ENCODE peak calls at places on chromosomes 13 and 19, in nine cellular contexts. One of them, this sample, is unnamed.

GRCh38 chr19:55537741-55538111 is 793 bp upstream of the SBK2 start:
- DNase-seq in OCI-LY7: no peak
- DNase-seq in spleen: no peak
- DNase-seq in naive thymus-derived CD4-positive, alpha-beta T cell: no peak
- DNase-seq in stomach: no peak
- DNase-seq in adrenal gland: no peak
- DNase-seq in transverse colon: no peak
- DNase-seq in IMR-90: peak
- DNase-seq in fibroblast of lung: peak
- DNase-seq in this sample: no peak

GRCh38 chr13:45863716-45864590 is 12.4 kb upstream of the SIAH3 start:
- DNase-seq in OCI-LY7: no peak
- DNase-seq in spleen: no peak
- DNase-seq in naive thymus-derived CD4-positive, alpha-beta T cell: no peak
- DNase-seq in stomach: no peak
- DNase-seq in adrenal gland: no peak
- DNase-seq in transverse colon: no peak
- DNase-seq in IMR-90: no peak
- DNase-seq in fibroblast of lung: no peak
- DNase-seq in this sample: no peak

GRCh38 chr13:112171570-112171965 is 104.6 kb downstream of the SOX1 start:
- DNase-seq in OCI-LY7: no peak
- DNase-seq in spleen: no peak
- DNase-seq in naive thymus-derived CD4-positive, alpha-beta T cell: no peak
- DNase-seq in stomach: no peak
- DNase-seq in adrenal gland: no peak
- DNase-seq in transverse colon: no peak
- DNase-seq in IMR-90: no peak
- DNase-seq in fibroblast of lung: no peak
- DNase-seq in this sample: no peak

GRCh38 chr13:84366484-84366883 is 484.2 kb upstream of the SLITRK1 start:
- DNase-seq in OCI-LY7: no peak
- DNase-seq in spleen: no peak
- DNase-seq in naive thymus-derived CD4-positive, alpha-beta T cell: no peak
- DNase-seq in stomach: no peak
- DNase-seq in adrenal gland: no peak
- DNase-seq in transverse colon: no peak
- DNase-seq in IMR-90: peak
- DNase-seq in fibroblast of lung: peak
- DNase-seq in this sample: no peak

GRCh38 chr13:113364371-113364932 is 522 bp upstream of the GRTP1 start:
- DNase-seq in OCI-LY7: no peak
- DNase-seq in spleen: no peak
- DNase-seq in naive thymus-derived CD4-positive, alpha-beta T cell: no peak
- DNase-seq in stomach: no peak
- DNase-seq in adrenal gland: peak
- DNase-seq in transverse colon: peak
- DNase-seq in IMR-90: no peak
- DNase-seq in fibroblast of lung: no peak
- DNase-seq in this sample: no peak

GRCh38 chr13:29081036-29081435 is 260.9 kb downstream of the MTUS2 start:
- DNase-seq in OCI-LY7: peak
- DNase-seq in spleen: no peak
- DNase-seq in naive thymus-derived CD4-positive, alpha-beta T cell: no peak
- DNase-seq in stomach: no peak
- DNase-seq in adrenal gland: no peak
- DNase-seq in transverse colon: no peak
- DNase-seq in IMR-90: no peak
- DNase-seq in fibroblast of lung: no peak
- DNase-seq in this sample: no peak

GRCh38 chr19:36489920-36490415 is 607 bp upstream of the ZNF566 start:
- DNase-seq in OCI-LY7: peak
- DNase-seq in spleen: peak
- DNase-seq in naive thymus-derived CD4-positive, alpha-beta T cell: no peak
- DNase-seq in stomach: peak
- DNase-seq in adrenal gland: peak
- DNase-seq in transverse colon: peak
- DNase-seq in IMR-90: peak
- DNase-seq in fibroblast of lung: peak
- DNase-seq in this sample: no peak

GRCh38 chr19:36604656-36605100 is 435 bp upstream of the ZNF382 start:
- DNase-seq in OCI-LY7: no peak
- DNase-seq in spleen: peak
- DNase-seq in naive thymus-derived CD4-positive, alpha-beta T cell: peak
- DNase-seq in stomach: peak
- DNase-seq in adrenal gland: peak
- DNase-seq in transverse colon: peak
- DNase-seq in IMR-90: peak
- DNase-seq in fibroblast of lung: peak
- DNase-seq in this sample: peak

GRCh38 chr19:8505680-8506401 is 3.4 kb upstream of the PRAM1 start:
- DNase-seq in OCI-LY7: peak
- DNase-seq in spleen: peak
- DNase-seq in naive thymus-derived CD4-positive, alpha-beta T cell: peak
- DNase-seq in stomach: peak
- DNase-seq in adrenal gland: peak
- DNase-seq in transverse colon: peak
- DNase-seq in IMR-90: peak
- DNase-seq in fibroblast of lung: peak
- DNase-seq in this sample: peak

GRCh38 chr13:45718063-45718462 is 15.9 kb downstream of the CBY2 start:
- DNase-seq in OCI-LY7: peak
- DNase-seq in spleen: no peak
- DNase-seq in naive thymus-derived CD4-positive, alpha-beta T cell: no peak
- DNase-seq in stomach: no peak
- DNase-seq in adrenal gland: no peak
- DNase-seq in transverse colon: no peak
- DNase-seq in IMR-90: peak
- DNase-seq in fibroblast of lung: peak
- DNase-seq in this sample: no peak

GRCh38 chr19:12996542-12997094 is 1.3 kb downstream of the NFIX start:
- DNase-seq in OCI-LY7: no peak
- DNase-seq in spleen: peak
- DNase-seq in naive thymus-derived CD4-positive, alpha-beta T cell: no peak
- DNase-seq in stomach: peak
- DNase-seq in adrenal gland: peak
- DNase-seq in transverse colon: no peak
- DNase-seq in IMR-90: peak
- DNase-seq in fibroblast of lung: no peak
- DNase-seq in this sample: peak

GRCh38 chr13:110944121-110944967 is 29.5 kb upstream of the ANKRD10 start:
- DNase-seq in OCI-LY7: peak
- DNase-seq in spleen: no peak
- DNase-seq in naive thymus-derived CD4-positive, alpha-beta T cell: no peak
- DNase-seq in stomach: peak
- DNase-seq in adrenal gland: no peak
- DNase-seq in transverse colon: peak
- DNase-seq in IMR-90: peak
- DNase-seq in fibroblast of lung: peak
- DNase-seq in this sample: no peak

GRCh38 chr19:42153606-42154405 is 21.6 kb upstream of the POU2F2 start:
- DNase-seq in OCI-LY7: no peak
- DNase-seq in spleen: no peak
- DNase-seq in naive thymus-derived CD4-positive, alpha-beta T cell: no peak
- DNase-seq in stomach: no peak
- DNase-seq in adrenal gland: no peak
- DNase-seq in transverse colon: no peak
- DNase-seq in IMR-90: no peak
- DNase-seq in fibroblast of lung: no peak
- DNase-seq in this sample: no peak

GRCh38 chr13:99661791-99662190 is 160.5 kb downstream of the TM9SF2 start:
- DNase-seq in OCI-LY7: no peak
- DNase-seq in spleen: no peak
- DNase-seq in naive thymus-derived CD4-positive, alpha-beta T cell: no peak
- DNase-seq in stomach: no peak
- DNase-seq in adrenal gland: no peak
- DNase-seq in transverse colon: no peak
- DNase-seq in IMR-90: no peak
- DNase-seq in fibroblast of lung: no peak
- DNase-seq in this sample: no peak

GRCh38 chr19:13164370-13165090 is 14.3 kb downstream of the IER2 start:
- DNase-seq in OCI-LY7: peak
- DNase-seq in spleen: peak
- DNase-seq in naive thymus-derived CD4-positive, alpha-beta T cell: peak
- DNase-seq in stomach: peak
- DNase-seq in adrenal gland: peak
- DNase-seq in transverse colon: peak
- DNase-seq in IMR-90: peak
- DNase-seq in fibroblast of lung: peak
- DNase-seq in this sample: peak

GRCh38 chr13:49711218-49711863 is 20.1 kb upstream of the EBPL start:
- DNase-seq in OCI-LY7: no peak
- DNase-seq in spleen: no peak
- DNase-seq in naive thymus-derived CD4-positive, alpha-beta T cell: no peak
- DNase-seq in stomach: no peak
- DNase-seq in adrenal gland: no peak
- DNase-seq in transverse colon: no peak
- DNase-seq in IMR-90: peak
- DNase-seq in fibroblast of lung: peak
- DNase-seq in this sample: no peak

DNA sequence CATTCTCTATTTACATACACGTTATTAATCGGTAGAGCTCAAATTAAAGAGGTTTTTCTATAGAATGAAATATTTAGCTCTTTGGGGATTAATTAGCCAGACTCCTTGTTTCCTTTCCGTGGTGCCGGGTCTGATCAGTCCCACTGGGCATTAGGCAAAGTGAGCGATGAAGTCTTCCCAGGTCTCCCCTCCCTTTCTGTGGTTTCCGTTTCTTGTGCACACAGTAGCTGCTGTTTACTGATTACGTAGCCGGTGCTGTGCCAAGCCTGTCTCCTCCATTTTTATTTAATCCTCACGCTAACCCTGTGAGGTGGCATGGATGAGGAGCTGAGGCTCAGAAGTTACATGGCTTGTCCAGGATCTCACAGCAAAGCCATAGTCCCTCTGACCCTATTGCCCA is 9.0 kb downstream of the SLC25A15 start:
- DNase-seq in OCI-LY7: no peak
- DNase-seq in spleen: no peak
- DNase-seq in naive thymus-derived CD4-positive, alpha-beta T cell: no peak
- DNase-seq in stomach: peak
- DNase-seq in adrenal gland: no peak
- DNase-seq in transverse colon: no peak
- DNase-seq in IMR-90: no peak
- DNase-seq in fibroblast of lung: no peak
- DNase-seq in this sample: no peak
- H3K27ac ChIP-seq in OCI-LY7: no peak
- H3K27ac ChIP-seq in spleen: no peak
- H3K27ac ChIP-seq in naive thymus-derived CD4-positive, alpha-beta T cell: peak
- H3K27ac ChIP-seq in stomach: peak
- H3K27ac ChIP-seq in adrenal gland: no peak
- H3K27ac ChIP-seq in transverse colon: no peak
- H3K27ac ChIP-seq in IMR-90: no peak
- H3K27ac ChIP-seq in fibroblast of lung: no peak
- H3K27ac ChIP-seq in this sample: no peak

GRCh38 chr13:73422973-73423372 is 364.2 kb downstream of the KLF5 start:
- DNase-seq in OCI-LY7: no peak
- DNase-seq in spleen: no peak
- DNase-seq in naive thymus-derived CD4-positive, alpha-beta T cell: no peak
- DNase-seq in stomach: no peak
- DNase-seq in adrenal gland: no peak
- DNase-seq in transverse colon: peak
- DNase-seq in IMR-90: no peak
- DNase-seq in fibroblast of lung: no peak
- DNase-seq in this sample: no peak
- H3K27ac ChIP-seq in OCI-LY7: no peak
- H3K27ac ChIP-seq in spleen: no peak
- H3K27ac ChIP-seq in naive thymus-derived CD4-positive, alpha-beta T cell: no peak
- H3K27ac ChIP-seq in stomach: no peak
- H3K27ac ChIP-seq in adrenal gland: no peak
- H3K27ac ChIP-seq in transverse colon: no peak
- H3K27ac ChIP-seq in IMR-90: no peak
- H3K27ac ChIP-seq in fibroblast of lung: no peak
- H3K27ac ChIP-seq in this sample: no peak

DNA sequence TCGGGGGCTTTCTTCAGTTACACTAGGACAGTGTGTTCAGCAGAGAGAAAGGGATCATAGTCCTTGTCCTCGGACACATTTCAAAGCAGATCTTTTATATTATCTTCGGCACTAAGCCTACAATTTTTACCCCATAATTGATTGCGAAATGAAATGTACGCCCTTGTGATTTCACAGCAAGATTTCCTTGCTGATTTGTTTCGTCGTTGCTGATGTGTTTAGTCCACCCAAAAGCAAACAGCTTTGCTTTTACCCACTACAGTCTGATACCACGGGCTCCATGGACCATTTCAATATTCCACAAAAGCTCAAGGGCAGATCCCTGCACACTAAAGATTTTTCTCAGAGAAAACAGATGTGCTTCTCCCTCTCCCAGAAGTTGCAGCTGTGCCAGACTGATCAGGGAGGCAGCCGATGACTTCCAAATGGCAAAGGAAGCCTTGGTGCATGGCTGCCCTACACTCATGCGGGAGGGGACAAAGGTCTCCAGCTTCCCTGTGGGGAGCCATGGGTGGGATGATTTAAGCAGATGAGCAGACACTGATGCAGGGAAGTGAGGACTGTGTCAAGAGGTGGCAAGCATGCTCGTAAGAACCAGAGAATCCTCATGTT is 81.2 kb downstream of the STK24 start:
- DNase-seq in OCI-LY7: no peak
- DNase-seq in spleen: no peak
- DNase-seq in naive thymus-derived CD4-positive, alpha-beta T cell: no peak
- DNase-seq in stomach: no peak
- DNase-seq in adrenal gland: no peak
- DNase-seq in transverse colon: no peak
- DNase-seq in IMR-90: no peak
- DNase-seq in fibroblast of lung: no peak
- DNase-seq in this sample: no peak
- H3K27ac ChIP-seq in OCI-LY7: no peak
- H3K27ac ChIP-seq in spleen: no peak
- H3K27ac ChIP-seq in naive thymus-derived CD4-positive, alpha-beta T cell: no peak
- H3K27ac ChIP-seq in stomach: peak
- H3K27ac ChIP-seq in adrenal gland: peak
- H3K27ac ChIP-seq in transverse colon: peak
- H3K27ac ChIP-seq in IMR-90: peak
- H3K27ac ChIP-seq in fibroblast of lung: peak
- H3K27ac ChIP-seq in this sample: no peak

DNA sequence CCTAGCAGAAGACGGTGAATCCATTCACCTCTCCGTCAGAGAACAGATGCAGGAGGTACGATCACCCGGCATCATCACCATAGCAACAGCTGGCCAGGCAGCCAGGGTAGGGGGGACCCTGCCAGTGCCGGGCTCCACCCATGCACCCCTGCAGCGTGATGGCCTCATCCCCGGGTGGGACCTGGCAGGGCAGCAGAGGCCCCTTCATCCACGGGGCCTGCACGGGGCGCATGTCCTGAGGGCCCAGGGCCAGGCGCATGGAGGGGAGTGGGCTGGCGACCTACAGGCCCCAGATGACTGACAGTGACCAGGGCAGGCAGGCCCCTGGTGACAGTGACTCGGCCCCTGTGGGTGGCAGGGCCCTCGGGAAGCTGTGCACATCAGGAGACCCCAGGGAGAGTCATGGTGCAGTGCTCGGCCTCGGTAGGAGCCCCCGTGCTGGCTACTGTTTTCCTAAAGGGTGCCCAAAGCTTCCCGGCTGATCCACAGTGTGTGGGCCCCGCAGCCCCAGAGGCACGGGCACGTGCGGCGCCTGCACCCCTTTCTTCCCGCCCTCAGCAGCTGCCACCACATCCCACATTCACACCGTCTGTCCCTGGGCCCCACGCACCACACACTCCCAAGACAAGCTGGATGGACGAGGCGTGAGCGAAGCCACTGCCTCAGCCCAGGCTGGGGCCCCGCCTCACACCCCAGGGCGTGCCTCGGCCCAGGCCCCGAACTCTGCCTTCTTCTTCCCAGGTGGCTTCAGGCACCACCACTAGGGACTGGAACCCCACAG is 4.8 kb downstream of the RNF126 start:
- DNase-seq in OCI-LY7: no peak
- DNase-seq in spleen: peak
- DNase-seq in naive thymus-derived CD4-positive, alpha-beta T cell: no peak
- DNase-seq in stomach: no peak
- DNase-seq in adrenal gland: no peak
- DNase-seq in transverse colon: no peak
- DNase-seq in IMR-90: no peak
- DNase-seq in fibroblast of lung: no peak
- DNase-seq in this sample: no peak
- H3K27ac ChIP-seq in OCI-LY7: no peak
- H3K27ac ChIP-seq in spleen: peak
- H3K27ac ChIP-seq in naive thymus-derived CD4-positive, alpha-beta T cell: peak
- H3K27ac ChIP-seq in stomach: no peak
- H3K27ac ChIP-seq in adrenal gland: no peak
- H3K27ac ChIP-seq in transverse colon: no peak
- H3K27ac ChIP-seq in IMR-90: no peak
- H3K27ac ChIP-seq in fibroblast of lung: no peak
- H3K27ac ChIP-seq in this sample: no peak